ENCODE peak calls at places on chromosomes 3 and 15, in four cellular contexts. Z, A, W and T are unnamed samples.

GRCh38 chr3:13825317-13825590 is 54.6 kb downstream of the WNT7A start:
- DNase-seq in A (no peak), W (no peak), Z (no peak), T (no peak)

GRCh38 chr15:42939841-42940240 is 19.3 kb upstream of the TTBK2 start:
- DNase-seq in Z (no peak), W (no peak), A (no peak), T (no peak)

GRCh38 chr15:68298882-68299381 is 21.4 kb downstream of the FEM1B start:
- DNase-seq in Z (no peak), A (no peak), W (no peak), T (no peak)

GRCh38 chr3:76824658-76825310 is 215.1 kb upstream of the ROBO2 start:
- DNase-seq in W (no peak), A (no peak), Z (no peak), T (no peak)

GRCh38 chr3:39383913-39384664 is 919 bp downstream of the SLC25A38 start:
- DNase-seq in A (peak; percentile 98), W (peak; percentile 93), Z (peak; percentile 95), T (peak; percentile 96)

GRCh38 chr3:149828390-149828789 is 15.4 kb downstream of the RNF13 start:
- DNase-seq in A (no peak), Z (no peak), W (no peak), T (no peak)

GRCh38 chr15:62711691-62712454 is 330.7 kb upstream of the TPM1 start:
- DNase-seq in A (no peak), W (no peak), Z (no peak), T (no peak)

GRCh38 chr3:146177986-146178385 is 17.0 kb upstream of the PLOD2 start:
- DNase-seq in Z (no peak), W (no peak), A (no peak), T (no peak)

GRCh38 chr15:34621675-34622074 is 38.2 kb upstream of the GOLGA8B start:
- DNase-seq in W (no peak), Z (peak; percentile 7), A (no peak), T (no peak)

GRCh38 chr3:66609660-66610547 is 109.1 kb upstream of the LRIG1 start:
- DNase-seq in Z (peak; percentile 53), A (no peak), W (no peak), T (no peak)

GRCh38 chr3:52959773-52960172 is 62.4 kb upstream of the STIMATE start:
- DNase-seq in Z (no peak), A (no peak), W (no peak), T (no peak)

GRCh38 chr3:172202797-172203196 is 163.4 kb downstream of the FNDC3B start:
- DNase-seq in W (no peak), Z (no peak), A (no peak), T (no peak)

GRCh38 chr15:57334257-57334656 is 42.0 kb upstream of the CGNL1 start:
- DNase-seq in A (no peak), Z (peak; percentile 54), W (no peak), T (no peak)

GRCh38 chr15:88908697-88909621 is 4.2 kb downstream of the MFGE8 start:
- DNase-seq in W (no peak), A (no peak), Z (no peak), T (no peak)

GRCh38 chr15:75001310-75001709 is 5.9 kb downstream of the SCAMP5 start:
- DNase-seq in A (no peak), W (no peak), Z (no peak), T (no peak)

GRCh38 chr3:183180105-183180763 is 17.7 kb upstream of the LAMP3 start:
- DNase-seq in Z (peak; percentile 27), W (no peak), A (no peak), T (no peak)

GRCh38 chr3:184572528-184573270 is 11.1 kb downstream of the EPHB3 start:
- DNase-seq in W (no peak), Z (no peak), A (no peak), T (no peak)